ENCODE peak calls at places on chromosomes 12 and 14, in ten cellular contexts. T, B, F, Q, A, V, L, Y, P and U are unnamed samples.

GRCh38 chr12:65881965-65882413 is 57.7 kb downstream of the HMGA2 start:
- DNase-seq in T (peak; percentile 75), B (no peak), F (no peak), Q (peak; percentile 98), A (peak; percentile 72), V (no peak), L (peak; percentile 89), Y (no peak), P (peak; percentile 58), U (peak; percentile 89)

GRCh38 chr14:100872641-100873071 is 30.9 kb downstream of the RTL1 start:
- DNase-seq in T (no peak), B (no peak), F (no peak), Q (no peak), A (no peak), V (no peak), L (no peak), Y (no peak), P (no peak), U (no peak)

GRCh38 chr14:33839193-33840076 is 111.4 kb downstream of the EGLN3 start:
- DNase-seq in T (peak; percentile 54), B (no peak), F (peak; percentile 58), Q (peak; percentile 69), A (peak; percentile 53), V (peak; percentile 45), L (peak; percentile 21), Y (peak; percentile 53), P (peak; percentile 51), U (peak; percentile 38)

GRCh38 chr12:125773033-125773432 is 707.8 kb downstream of the AACS start:
- DNase-seq in T (no peak), B (no peak), F (no peak), Q (no peak), A (no peak), V (no peak), L (no peak), Y (no peak), P (peak; percentile 52), U (peak; percentile 39)

GRCh38 chr12:111754671-111755070 is 12.1 kb upstream of the ALDH2 start:
- DNase-seq in T (no peak), B (no peak), F (no peak), Q (no peak), A (no peak), V (no peak), L (no peak), Y (no peak), P (no peak), U (no peak)

GRCh38 chr12:43893670-43894069 is 57.8 kb downstream of the TMEM117 start:
- DNase-seq in T (no peak), B (no peak), F (peak; percentile 30), Q (no peak), A (no peak), V (no peak), L (peak; percentile 9), Y (no peak), P (no peak), U (no peak)

GRCh38 chr12:15978431-15978950 is 67.4 kb downstream of the DERA start:
- DNase-seq in T (no peak), B (no peak), F (peak; percentile 9), Q (peak; percentile 82), A (peak; percentile 66), V (peak; percentile 20), L (no peak), Y (peak; percentile 38), P (no peak), U (no peak)

GRCh38 chr12:11727133-11727664 is 77.7 kb downstream of the ETV6 start:
- DNase-seq in T (no peak), B (no peak), F (no peak), Q (no peak), A (no peak), V (no peak), L (no peak), Y (no peak), P (peak; percentile 57), U (no peak)

GRCh38 chr12:122917508-122918227 is 21.7 kb upstream of the VPS37B start:
- DNase-seq in T (peak; percentile 78), B (no peak), F (peak; percentile 45), Q (no peak), A (peak; percentile 69), V (peak; percentile 73), L (peak; percentile 16), Y (peak; percentile 53), P (no peak), U (peak; percentile 95)

GRCh38 chr14:60622920-60623263 is 26.4 kb downstream of the SIX1 start:
- DNase-seq in T (no peak), B (no peak), F (no peak), Q (no peak), A (no peak), V (no peak), L (peak; percentile 79), Y (no peak), P (no peak), U (no peak)

GRCh38 chr12:22215467-22216253 is 118.8 kb downstream of the ST8SIA1 start:
- DNase-seq in T (no peak), B (no peak), F (no peak), Q (no peak), A (peak; percentile 34), V (no peak), L (no peak), Y (no peak), P (no peak), U (no peak)

GRCh38 chr14:92755495-92755894 is 7.1 kb upstream of the LGMN start:
- DNase-seq in T (no peak), B (no peak), F (no peak), Q (no peak), A (peak; percentile 15), V (no peak), L (no peak), Y (no peak), P (no peak), U (no peak)

GRCh38 chr14:38042356-38042755 is 165.3 kb upstream of the SSTR1 start:
- DNase-seq in T (no peak), B (no peak), F (peak; percentile 59), Q (peak; percentile 5), A (peak; percentile 84), V (peak; percentile 16), L (no peak), Y (peak; percentile 52), P (no peak), U (peak; percentile 53)

GRCh38 chr12:54282949-54283593 is 2.5 kb downstream of the HNRNPA1 start:
- DNase-seq in T (no peak), B (no peak), F (no peak), Q (no peak), A (no peak), V (no peak), L (no peak), Y (no peak), P (no peak), U (no peak)

GRCh38 chr14:75577090-75577489 is 1.3 kb upstream of the FLVCR2 start:
- DNase-seq in T (no peak), B (no peak), F (no peak), Q (no peak), A (no peak), V (no peak), L (no peak), Y (no peak), P (peak; percentile 44), U (no peak)